ENCODE peak calls at places on chromosomes 6 and 20, in ten cellular contexts. Y is stomach, B is heart left ventricle, N is Peyer's patch, V is fibroblast of lung, K is OCI-LY7, F is GM12864, T is tibial nerve, W is coronary artery, A is colonic mucosa. E is an unnamed sample.
A peak's percentile ranks its signal among the peaks of the same experiment; 100 is the strongest.

GRCh38 chr6:164419099-164419498 is 890.3 kb downstream of the C6orf118 start:
- DNase-seq in Y (no peak), B (no peak), N (no peak), V (no peak), K (no peak), F (no peak), T (no peak), W (no peak), A (no peak), E (no peak)

GRCh38 chr6:53530780-53531386 is 14.0 kb downstream of the GCLC start:
- DNase-seq in Y (no peak), B (no peak), N (no peak), V (no peak), K (no peak), F (no peak), T (no peak), W (no peak), A (no peak), E (no peak)

GRCh38 chr20:36015806-36016401 is 47.5 kb downstream of the CNBD2 start:
- DNase-seq in Y (no peak), B (no peak), N (no peak), V (no peak), K (no peak), F (no peak), T (no peak), W (no peak), A (no peak), E (no peak)

GRCh38 chr20:38230957-38231785 is 29.4 kb downstream of the KIAA1755 start:
- DNase-seq in Y (no peak), B (no peak), N (no peak), V (peak; percentile 58), K (no peak), F (no peak), T (no peak), W (no peak), A (no peak), E (no peak)

GRCh38 chr6:11251553-11252358 is 19.3 kb upstream of the NEDD9 start:
- DNase-seq in Y (peak; percentile 50), B (peak; percentile 65), N (no peak), V (peak; percentile 72), K (no peak), F (no peak), T (peak; percentile 89), W (peak; percentile 90), A (peak; percentile 58), E (peak; percentile 89)

GRCh38 chr6:16104624-16105023 is 24.3 kb upstream of the MYLIP start:
- DNase-seq in Y (no peak), B (no peak), N (no peak), V (no peak), K (no peak), F (no peak), T (no peak), W (no peak), A (no peak), E (no peak)

GRCh38 chr6:38846361-38846760 is 131.2 kb downstream of the DNAH8 start:
- DNase-seq in Y (no peak), B (no peak), N (no peak), V (no peak), K (no peak), F (no peak), T (no peak), W (no peak), A (no peak), E (no peak)

GRCh38 chr6:7108964-7109836 is 1.4 kb downstream of the RREB1 start:
- DNase-seq in Y (peak; percentile 57), B (peak; percentile 68), N (peak; percentile 77), V (peak; percentile 75), K (peak; percentile 34), F (no peak), T (peak; percentile 73), W (peak; percentile 78), A (peak; percentile 76), E (peak; percentile 83)

GRCh38 chr20:59438201-59438600 is 137.8 kb downstream of the EDN3 start:
- DNase-seq in Y (no peak), B (no peak), N (no peak), V (no peak), K (no peak), F (no peak), T (no peak), W (no peak), A (no peak), E (no peak)

GRCh38 chr6:76441850-76442249 is 369.4 kb upstream of the IMPG1 start:
- DNase-seq in Y (no peak), B (no peak), N (no peak), V (no peak), K (no peak), F (no peak), T (no peak), W (no peak), A (no peak), E (no peak)

GRCh38 chr6:170227996-170228550 is 62.8 kb downstream of the DLL1 start:
- DNase-seq in Y (no peak), B (peak; percentile 5), N (no peak), V (no peak), K (no peak), F (no peak), T (no peak), W (no peak), A (no peak), E (no peak)

GRCh38 chr6:48641544-48641943 is 530.5 kb upstream of the PTCHD4 start:
- DNase-seq in Y (no peak), B (no peak), N (no peak), V (peak; percentile 92), K (no peak), F (no peak), T (no peak), W (no peak), A (no peak), E (peak; percentile 31)

GRCh38 chr6:11260249-11261038 is 28.0 kb upstream of the NEDD9 start:
- DNase-seq in Y (no peak), B (no peak), N (no peak), V (no peak), K (no peak), F (no peak), T (no peak), W (no peak), A (no peak), E (no peak)

GRCh38 chr6:142916881-142917280 is 28.1 kb downstream of the HIVEP2 start:
- DNase-seq in Y (no peak), B (no peak), N (no peak), V (no peak), K (no peak), F (no peak), T (no peak), W (no peak), A (no peak), E (no peak)

GRCh38 chr6:144729502-144729901 is 444.4 kb downstream of the UTRN start:
- DNase-seq in Y (no peak), B (no peak), N (no peak), V (no peak), K (no peak), F (no peak), T (no peak), W (no peak), A (no peak), E (no peak)

GRCh38 chr6:135673671-135674309 is 176.2 kb upstream of the AHI1 start:
- DNase-seq in Y (no peak), B (no peak), N (no peak), V (peak; percentile 65), K (no peak), F (no peak), T (no peak), W (no peak), A (no peak), E (no peak)

GRCh38 chr6:134002821-134003220 is 49.6 kb downstream of the SLC2A12 start:
- DNase-seq in Y (no peak), B (no peak), N (no peak), V (peak; percentile 95), K (no peak), F (no peak), T (no peak), W (no peak), A (no peak), E (no peak)
- H3K4me3 ChIP-seq in Y (no peak overlapping the region), B (no peak overlapping the region), N (no peak overlapping the region), V (no peak overlapping the region), K (no peak overlapping the region), F (no peak overlapping the region), T (no peak overlapping the region), W (no peak overlapping the region), A (no peak overlapping the region), E (no peak overlapping the region)

DNA sequence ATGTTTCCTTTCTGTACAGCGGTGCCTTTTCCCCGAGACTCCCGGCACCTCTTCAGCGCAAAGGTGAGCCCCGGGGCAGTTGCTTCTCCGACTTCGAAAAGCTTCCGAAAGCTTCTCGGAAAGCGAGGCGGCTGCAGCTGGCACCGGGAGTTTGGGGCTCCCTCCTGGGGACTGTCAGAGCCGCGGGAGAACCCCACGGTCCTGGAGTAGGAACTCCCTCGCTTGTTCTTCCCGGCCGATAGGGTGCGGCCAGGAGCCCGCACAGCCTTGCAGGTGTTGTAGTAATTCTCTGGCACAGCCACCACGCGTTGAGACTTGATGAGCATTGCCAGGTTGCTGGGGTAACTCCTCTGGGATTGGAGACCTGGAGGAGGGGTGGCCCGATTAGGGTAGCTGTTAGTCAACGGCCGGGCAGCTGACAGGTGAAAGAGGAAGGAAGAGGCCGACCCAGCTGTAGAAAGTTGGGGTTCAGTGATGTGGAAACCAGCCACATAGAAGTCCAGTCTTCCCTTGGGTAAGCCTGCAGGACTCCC is 708 bp downstream of the KDM1B start:
- DNase-seq in Y (peak; percentile 82), B (peak; percentile 47), N (peak; percentile 89), V (peak; percentile 50), K (peak; percentile 91), F (peak; percentile 60), T (peak; percentile 24), W (peak; percentile 77), A (peak; percentile 86), E (peak; percentile 26)
- TF ChIP-seq CTCF in Y (peak; percentile 31), B (peak; percentile 31), N (peak; percentile 51), V (peak; percentile 39), K (peak; percentile 62), F (peak; percentile 29), T (no peak), W (no peak), A (peak; percentile 26), E (peak; percentile 35)

GRCh38 chr6:27830212-27830664 is 82.0 kb downstream of the OR2B2 start:
- DNase-seq in Y (no peak), B (no peak), N (no peak), V (peak; percentile 44), K (no peak), F (no peak), T (no peak), W (no peak), A (no peak), E (no peak)
- H3K4me3 ChIP-seq in Y (peak overlapping the region; percentile 47), B (peak overlapping the region; percentile 48), N (peak overlapping the region; percentile 56), V (peak overlapping the region; percentile 94), K (peak overlapping the region; percentile 74), F (peak overlapping the region; percentile 70), T (peak overlapping the region; percentile 55), W (peak overlapping the region; percentile 67), A (peak overlapping the region; percentile 44), E (peak overlapping the region; percentile 69)

GRCh38 chr6:69936674-69937363 is 70.5 kb downstream of the COL19A1 start:
- DNase-seq in Y (no peak), B (peak; percentile 31), N (no peak), V (peak; percentile 27), K (no peak), F (no peak), T (no peak), W (no peak), A (no peak), E (no peak)

GRCh38 chr6:69937402-69938131 is 71.2 kb downstream of the COL19A1 start:
- DNase-seq in Y (no peak), B (no peak), N (no peak), V (no peak), K (no peak), F (no peak), T (no peak), W (no peak), A (no peak), E (no peak)

GRCh38 chr6:69935079-69935478 is 68.7 kb downstream of the COL19A1 start:
- DNase-seq in Y (no peak), B (no peak), N (no peak), V (no peak), K (no peak), F (no peak), T (no peak), W (no peak), A (no peak), E (no peak)

GRCh38 chr6:69933239-69933638 is 66.9 kb downstream of the COL19A1 start:
- DNase-seq in Y (no peak), B (no peak), N (no peak), V (no peak), K (no peak), F (no peak), T (no peak), W (no peak), A (no peak), E (peak; percentile 9)
- TF ChIP-seq CTCF in Y (no peak), B (no peak), N (no peak), V (no peak), K (no peak), F (no peak), T (no peak), W (no peak), A (no peak), E (no peak)